ENCODE peak calls at places on chromosomes 11 and 22, in eight cellular contexts. Q is EH, G is NCI-H1436, Y is Kasumi-1, I is substantia nigra, M is sciatic nerve, S is progenitor cell of endocrine pancreas, R is GM13976. W is an unnamed sample.

GRCh38 chr11:95134491-95134890 is 44.8 kb downstream of the ENDOD1 start:
- DNase-seq in Q (peak), G (no peak), Y (no peak), I (peak), M (no peak), S (no peak), R (no peak), W (no peak)

GRCh38 chr11:12175694-12176241 is 65.4 kb downstream of the MICAL2 start:
- DNase-seq in Q (peak), G (no peak), Y (no peak), I (no peak), M (no peak), S (no peak), R (no peak), W (no peak)

GRCh38 chr22:44380716-44381500 is 68.2 kb upstream of the SHISAL1 start:
- DNase-seq in Q (no peak), G (no peak), Y (no peak), I (no peak), M (no peak), S (no peak), R (no peak), W (no peak)

GRCh38 chr22:17346578-17346977 is 22.7 kb upstream of the CECR2 start:
- DNase-seq in Q (no peak), G (no peak), Y (no peak), I (no peak), M (no peak), S (no peak), R (no peak), W (no peak)

GRCh38 chr11:44852159-44852707 is 98.5 kb downstream of the TP53I11 start:
- DNase-seq in Q (peak), G (no peak), Y (no peak), I (no peak), M (no peak), S (no peak), R (no peak), W (no peak)

GRCh38 chr22:40718250-40719204 is 39.2 kb downstream of the MCHR1 start:
- DNase-seq in Q (no peak), G (no peak), Y (no peak), I (no peak), M (no peak), S (no peak), R (no peak), W (no peak)

GRCh38 chr11:95500466-95500865 is 269.5 kb upstream of the SESN3 start:
- DNase-seq in Q (no peak), G (no peak), Y (no peak), I (no peak), M (no peak), S (no peak), R (no peak), W (no peak)

GRCh38 chr11:105588001-105588400 is 21.9 kb upstream of the GRIA4 start:
- DNase-seq in Q (peak), G (no peak), Y (no peak), I (no peak), M (no peak), S (no peak), R (no peak), W (no peak)

GRCh38 chr22:17980638-17981051 is 43.7 kb downstream of the MICAL3 start:
- DNase-seq in Q (no peak), G (no peak), Y (peak), I (no peak), M (no peak), S (no peak), R (no peak), W (peak)

W was measured in COLO829.